ENCODE peak calls at places on chromosomes 11 and 22, in four cellular contexts. One of them, this sample, is unnamed. For H3K9me3, the result is how much of the 10 kb centered on the place peaks cover.

GRCh38 chr11:130897262-130898182 is 18.8 kb downstream of the SNX19 start:
- DNase-seq in CD8-positive, alpha-beta T cell: no peak
- DNase-seq in effector memory CD4-positive, alpha-beta T cell: no peak
- DNase-seq in esophagus muscularis mucosa: peak
- DNase-seq in this sample: no peak

GRCh38 chr11:125229916-125230315 is 65.4 kb downstream of the PKNOX2 start:
- DNase-seq in CD8-positive, alpha-beta T cell: no peak
- DNase-seq in esophagus muscularis mucosa: no peak
- DNase-seq in effector memory CD4-positive, alpha-beta T cell: no peak
- DNase-seq in this sample: no peak

GRCh38 chr11:108853864-108854263 is 189.0 kb downstream of the DDX10 start:
- DNase-seq in effector memory CD4-positive, alpha-beta T cell: no peak
- DNase-seq in CD8-positive, alpha-beta T cell: peak
- DNase-seq in esophagus muscularis mucosa: no peak
- DNase-seq in this sample: no peak

GRCh38 chr22:24035296-24035695 is 24.2 kb downstream of the CABIN1 start:
- DNase-seq in CD8-positive, alpha-beta T cell: no peak
- DNase-seq in effector memory CD4-positive, alpha-beta T cell: no peak
- DNase-seq in esophagus muscularis mucosa: peak
- DNase-seq in this sample: no peak

GRCh38 chr11:78207532-78208256 is 19.0 kb downstream of the USP35 start:
- DNase-seq in effector memory CD4-positive, alpha-beta T cell: no peak
- DNase-seq in esophagus muscularis mucosa: no peak
- DNase-seq in CD8-positive, alpha-beta T cell: no peak
- DNase-seq in this sample: no peak

GRCh38 chr11:69423181-69423580 is 58.3 kb upstream of the LINC01488 start:
- DNase-seq in effector memory CD4-positive, alpha-beta T cell: no peak
- DNase-seq in esophagus muscularis mucosa: no peak
- DNase-seq in CD8-positive, alpha-beta T cell: no peak
- DNase-seq in this sample: no peak

GRCh38 chr11:19800714-19801519 is 88.3 kb downstream of the NAV2 start:
- DNase-seq in CD8-positive, alpha-beta T cell: no peak
- DNase-seq in effector memory CD4-positive, alpha-beta T cell: no peak
- DNase-seq in esophagus muscularis mucosa: no peak
- DNase-seq in this sample: no peak

GRCh38 chr11:451738-452137 is 1.7 kb downstream of the PTDSS2 start:
- DNase-seq in esophagus muscularis mucosa: no peak
- DNase-seq in effector memory CD4-positive, alpha-beta T cell: no peak
- DNase-seq in CD8-positive, alpha-beta T cell: no peak
- DNase-seq in this sample: no peak

GRCh38 chr11:1204381-1205101 is 18.3 kb upstream of the MUC5B start:
- DNase-seq in effector memory CD4-positive, alpha-beta T cell: no peak
- DNase-seq in esophagus muscularis mucosa: no peak
- DNase-seq in CD8-positive, alpha-beta T cell: no peak
- DNase-seq in this sample: no peak

GRCh38 chr22:39277135-39277607 is 32.4 kb upstream of the PDGFB start:
- DNase-seq in CD8-positive, alpha-beta T cell: no peak
- DNase-seq in esophagus muscularis mucosa: no peak
- DNase-seq in effector memory CD4-positive, alpha-beta T cell: no peak
- DNase-seq in this sample: no peak

GRCh38 chr22:29073618-29074275 is 912 bp downstream of the KREMEN1 start:
- DNase-seq in effector memory CD4-positive, alpha-beta T cell: no peak
- DNase-seq in CD8-positive, alpha-beta T cell: no peak
- DNase-seq in esophagus muscularis mucosa: no peak
- DNase-seq in this sample: no peak

GRCh38 chr22:27990879-27991278 is 71.8 kb upstream of the PITPNB start:
- DNase-seq in CD8-positive, alpha-beta T cell: no peak
- DNase-seq in effector memory CD4-positive, alpha-beta T cell: no peak
- DNase-seq in esophagus muscularis mucosa: no peak
- DNase-seq in this sample: peak

GRCh38 chr11:93724090-93724489 is 17.2 kb downstream of the TAF1D start:
- DNase-seq in esophagus muscularis mucosa: no peak
- DNase-seq in effector memory CD4-positive, alpha-beta T cell: no peak
- DNase-seq in CD8-positive, alpha-beta T cell: no peak
- DNase-seq in this sample: no peak

DNA sequence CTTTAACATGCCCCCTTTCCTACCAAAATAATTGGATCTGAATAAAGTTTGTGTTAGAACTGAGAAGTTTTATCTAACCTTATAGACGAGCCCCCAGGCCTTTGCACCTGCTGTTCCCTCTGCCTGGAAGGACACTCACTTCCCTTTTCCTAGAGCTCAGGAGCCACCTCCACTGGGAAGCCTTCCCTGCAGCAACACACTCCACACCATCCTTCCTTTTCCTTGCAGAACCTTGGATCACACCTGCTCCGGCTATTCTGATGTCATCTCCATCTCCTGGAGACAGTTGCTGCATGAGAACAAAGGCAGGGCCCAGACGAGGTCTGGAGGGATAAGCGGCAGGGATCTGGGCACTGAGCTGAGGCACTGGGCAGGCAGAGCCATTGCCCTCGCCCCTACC is 22.6 kb upstream of the MYOD1 start:
- DNase-seq in effector memory CD4-positive, alpha-beta T cell: no peak
- DNase-seq in CD8-positive, alpha-beta T cell: no peak
- DNase-seq in esophagus muscularis mucosa: no peak
- DNase-seq in this sample: no peak
- H3K4me3 ChIP-seq in effector memory CD4-positive, alpha-beta T cell: no peak
- H3K4me3 ChIP-seq in CD8-positive, alpha-beta T cell: no peak
- H3K4me3 ChIP-seq in esophagus muscularis mucosa: no peak
- H3K4me3 ChIP-seq in this sample: no peak

GRCh38 chr11:27717377-27717776 is 17.1 kb upstream of the BDNF start:
- DNase-seq in effector memory CD4-positive, alpha-beta T cell: no peak
- DNase-seq in esophagus muscularis mucosa: no peak
- DNase-seq in CD8-positive, alpha-beta T cell: no peak
- DNase-seq in this sample: no peak
- H3K9me3 ChIP-seq in effector memory CD4-positive, alpha-beta T cell: under half
- H3K9me3 ChIP-seq in esophagus muscularis mucosa: under half
- H3K9me3 ChIP-seq in CD8-positive, alpha-beta T cell: under half
- H3K9me3 ChIP-seq in this sample: under half

GRCh38 chr11:65429724-65430405 is 7.3 kb downstream of the NEAT1 start:
- DNase-seq in effector memory CD4-positive, alpha-beta T cell: no peak
- DNase-seq in CD8-positive, alpha-beta T cell: no peak
- DNase-seq in esophagus muscularis mucosa: no peak
- DNase-seq in this sample: no peak
- H3K4me3 ChIP-seq in effector memory CD4-positive, alpha-beta T cell: peak
- H3K4me3 ChIP-seq in CD8-positive, alpha-beta T cell: peak
- H3K4me3 ChIP-seq in esophagus muscularis mucosa: peak
- H3K4me3 ChIP-seq in this sample: no peak

GRCh38 chr11:2649848-2650247 is 49.9 kb downstream of the KCNQ1OT1 start:
- DNase-seq in esophagus muscularis mucosa: no peak
- DNase-seq in CD8-positive, alpha-beta T cell: no peak
- DNase-seq in effector memory CD4-positive, alpha-beta T cell: no peak
- DNase-seq in this sample: no peak

GRCh38 chr11:2647167-2647566 is 52.6 kb downstream of the KCNQ1OT1 start:
- DNase-seq in esophagus muscularis mucosa: no peak
- DNase-seq in effector memory CD4-positive, alpha-beta T cell: no peak
- DNase-seq in CD8-positive, alpha-beta T cell: no peak
- DNase-seq in this sample: no peak

GRCh38 chr11:2645779-2646118 is 54.0 kb downstream of the KCNQ1OT1 start:
- DNase-seq in effector memory CD4-positive, alpha-beta T cell: no peak
- DNase-seq in CD8-positive, alpha-beta T cell: no peak
- DNase-seq in esophagus muscularis mucosa: no peak
- DNase-seq in this sample: no peak

GRCh38 chr11:2649400-2649799 is 50.4 kb downstream of the KCNQ1OT1 start:
- DNase-seq in effector memory CD4-positive, alpha-beta T cell: no peak
- DNase-seq in esophagus muscularis mucosa: no peak
- DNase-seq in CD8-positive, alpha-beta T cell: no peak
- DNase-seq in this sample: no peak

DNA sequence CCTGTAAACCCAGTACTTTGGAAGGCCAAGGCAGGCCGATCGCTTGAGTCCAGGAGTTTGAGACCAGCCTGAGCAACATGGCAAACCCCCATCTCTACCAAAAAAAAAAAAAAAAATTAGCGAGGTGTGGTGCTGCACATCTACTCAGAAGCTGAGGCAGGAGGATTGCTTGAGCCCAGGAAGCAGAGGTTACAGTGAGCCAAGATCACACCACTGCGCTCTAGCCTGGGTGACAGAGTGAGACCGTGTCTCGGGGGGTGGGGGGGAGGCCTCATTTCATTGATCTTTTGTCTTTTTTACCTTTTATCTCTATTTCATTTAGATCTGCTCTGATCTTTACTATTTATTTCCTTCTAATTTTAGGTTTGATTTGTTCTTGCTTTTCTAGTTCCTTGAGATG is 51.8 kb downstream of the KCNQ1OT1 start:
- DNase-seq in esophagus muscularis mucosa: no peak
- DNase-seq in effector memory CD4-positive, alpha-beta T cell: no peak
- DNase-seq in CD8-positive, alpha-beta T cell: no peak
- DNase-seq in this sample: no peak
- H3K9me3 ChIP-seq in esophagus muscularis mucosa: half or more
- H3K9me3 ChIP-seq in effector memory CD4-positive, alpha-beta T cell: under half
- H3K9me3 ChIP-seq in CD8-positive, alpha-beta T cell: under half
- H3K9me3 ChIP-seq in this sample: under half

GRCh38 chr22:43956383-43956782 is 1.1 kb downstream of the SAMM50 start:
- DNase-seq in effector memory CD4-positive, alpha-beta T cell: no peak
- DNase-seq in esophagus muscularis mucosa: no peak
- DNase-seq in CD8-positive, alpha-beta T cell: no peak
- DNase-seq in this sample: no peak

GRCh38 chr22:43955883-43956286 is 643 bp downstream of the SAMM50 start:
- DNase-seq in CD8-positive, alpha-beta T cell: no peak
- DNase-seq in esophagus muscularis mucosa: no peak
- DNase-seq in effector memory CD4-positive, alpha-beta T cell: no peak
- DNase-seq in this sample: no peak

GRCh38 chr22:43957871-43958270 is 2.6 kb downstream of the SAMM50 start:
- DNase-seq in CD8-positive, alpha-beta T cell: no peak
- DNase-seq in effector memory CD4-positive, alpha-beta T cell: no peak
- DNase-seq in esophagus muscularis mucosa: no peak
- DNase-seq in this sample: no peak

GRCh38 chr22:43955040-43955882 is at the start of gene SAMM50:
- DNase-seq in esophagus muscularis mucosa: peak
- DNase-seq in effector memory CD4-positive, alpha-beta T cell: peak
- DNase-seq in CD8-positive, alpha-beta T cell: peak
- DNase-seq in this sample: peak

GRCh38 chr22:43956805-43957463 is 1.7 kb downstream of the SAMM50 start:
- DNase-seq in esophagus muscularis mucosa: no peak
- DNase-seq in CD8-positive, alpha-beta T cell: no peak
- DNase-seq in effector memory CD4-positive, alpha-beta T cell: no peak
- DNase-seq in this sample: no peak
- H3K4me3 ChIP-seq in esophagus muscularis mucosa: no peak
- H3K4me3 ChIP-seq in CD8-positive, alpha-beta T cell: no peak
- H3K4me3 ChIP-seq in effector memory CD4-positive, alpha-beta T cell: no peak
- H3K4me3 ChIP-seq in this sample: no peak

GRCh38 chr11:58742981-58743880 is 11.5 kb upstream of the GLYAT start:
- DNase-seq in effector memory CD4-positive, alpha-beta T cell: no peak
- DNase-seq in esophagus muscularis mucosa: no peak
- DNase-seq in CD8-positive, alpha-beta T cell: no peak
- DNase-seq in this sample: no peak

GRCh38 chr11:58741127-58741526 is 9.4 kb upstream of the GLYAT start:
- DNase-seq in effector memory CD4-positive, alpha-beta T cell: no peak
- DNase-seq in esophagus muscularis mucosa: no peak
- DNase-seq in CD8-positive, alpha-beta T cell: no peak
- DNase-seq in this sample: no peak

GRCh38 chr11:58742140-58742539 is 10.4 kb upstream of the GLYAT start:
- DNase-seq in CD8-positive, alpha-beta T cell: no peak
- DNase-seq in effector memory CD4-positive, alpha-beta T cell: no peak
- DNase-seq in esophagus muscularis mucosa: no peak
- DNase-seq in this sample: no peak

GRCh38 chr11:58745705-58746364 is 14.1 kb upstream of the GLYAT start:
- DNase-seq in esophagus muscularis mucosa: no peak
- DNase-seq in effector memory CD4-positive, alpha-beta T cell: no peak
- DNase-seq in CD8-positive, alpha-beta T cell: no peak
- DNase-seq in this sample: no peak

DNA sequence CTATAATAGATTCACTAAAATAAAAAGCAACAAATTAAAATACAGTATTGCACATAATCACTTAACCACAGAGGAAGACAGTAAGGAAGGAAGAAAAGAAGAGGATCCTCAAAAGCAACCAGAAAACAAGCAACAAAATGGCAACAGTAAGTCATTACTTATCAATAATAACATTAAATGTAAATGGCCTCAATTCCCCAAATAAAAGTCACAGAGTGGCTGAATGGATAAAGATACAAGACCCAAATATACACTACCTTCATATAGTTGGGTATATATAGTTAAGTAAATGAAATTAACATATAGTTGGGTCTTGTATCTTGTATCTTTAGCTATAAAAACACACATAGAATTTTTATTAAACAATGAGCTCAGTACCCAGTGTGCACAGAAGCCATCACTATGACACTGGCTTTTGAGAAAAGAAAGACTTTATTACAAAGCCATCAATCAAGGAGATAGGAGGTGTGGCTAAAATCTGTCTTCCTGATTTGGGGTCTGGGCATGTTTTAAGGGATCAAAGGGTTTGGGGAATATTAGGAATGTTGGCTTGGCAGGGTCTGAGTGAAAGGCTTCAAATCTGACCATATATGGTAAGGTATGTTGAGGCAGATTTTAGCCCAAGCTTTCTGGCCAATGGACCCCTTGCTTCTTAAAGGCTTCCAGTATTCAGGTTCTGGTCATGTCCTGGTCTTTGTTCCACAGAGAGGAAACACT is 13.4 kb upstream of the GLYAT start:
- DNase-seq in esophagus muscularis mucosa: no peak
- DNase-seq in CD8-positive, alpha-beta T cell: no peak
- DNase-seq in effector memory CD4-positive, alpha-beta T cell: no peak
- DNase-seq in this sample: no peak
- H3K9me3 ChIP-seq in esophagus muscularis mucosa: under half
- H3K9me3 ChIP-seq in CD8-positive, alpha-beta T cell: under half
- H3K9me3 ChIP-seq in effector memory CD4-positive, alpha-beta T cell: under half
- H3K9me3 ChIP-seq in this sample: under half

GRCh38 chr11:45180888-45181594 is 34.6 kb downstream of the PRDM11 start:
- DNase-seq in esophagus muscularis mucosa: no peak
- DNase-seq in effector memory CD4-positive, alpha-beta T cell: no peak
- DNase-seq in CD8-positive, alpha-beta T cell: peak
- DNase-seq in this sample: no peak
- H3K4me3 ChIP-seq in esophagus muscularis mucosa: peak
- H3K4me3 ChIP-seq in effector memory CD4-positive, alpha-beta T cell: no peak
- H3K4me3 ChIP-seq in CD8-positive, alpha-beta T cell: no peak
- H3K4me3 ChIP-seq in this sample: peak

DNA sequence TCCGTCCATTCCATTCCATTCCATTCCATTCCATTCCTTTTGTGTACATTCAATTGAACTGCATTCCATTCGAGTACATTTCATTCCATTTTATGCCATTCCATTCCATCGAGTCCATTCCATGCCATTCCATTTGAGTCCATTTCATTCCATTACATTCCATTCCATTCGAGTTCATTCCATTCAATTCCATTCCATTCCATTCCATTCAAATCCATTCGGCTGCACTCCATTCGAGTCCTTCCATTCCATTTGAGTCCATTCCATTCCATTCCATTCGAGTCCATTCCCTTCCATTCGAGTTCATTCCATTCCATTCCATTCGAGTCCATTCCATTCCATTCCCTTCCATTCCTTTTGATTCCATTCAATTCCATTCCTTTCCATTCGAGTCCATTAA is 4800.6 kb upstream of the OR11H1 start:
- DNase-seq in CD8-positive, alpha-beta T cell: no peak
- DNase-seq in effector memory CD4-positive, alpha-beta T cell: no peak
- DNase-seq in esophagus muscularis mucosa: no peak
- DNase-seq in this sample: no peak
- H3K9me3 ChIP-seq in CD8-positive, alpha-beta T cell: under half
- H3K9me3 ChIP-seq in effector memory CD4-positive, alpha-beta T cell: under half
- H3K9me3 ChIP-seq in esophagus muscularis mucosa: under half
- H3K9me3 ChIP-seq in this sample: under half

DNA sequence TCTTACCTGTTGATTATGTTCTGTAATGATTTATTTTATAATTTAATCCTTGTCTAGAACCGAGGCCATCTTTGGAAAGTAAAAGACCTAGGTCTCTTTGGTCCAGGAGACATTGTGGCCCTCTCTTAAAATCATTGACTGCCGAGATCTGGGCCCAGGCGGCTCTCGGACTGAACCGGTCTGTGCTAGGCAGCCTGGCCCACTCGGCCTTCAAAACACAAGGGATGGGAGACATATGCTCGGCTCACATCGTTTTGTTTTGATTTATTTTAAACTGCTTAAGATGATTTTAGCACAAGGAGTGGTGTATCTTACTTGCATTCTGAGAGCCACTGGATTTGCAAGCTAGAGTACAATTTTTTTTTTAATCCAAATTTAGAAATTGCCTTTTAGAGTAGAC is 80.2 kb upstream of the WNT7B start:
- DNase-seq in effector memory CD4-positive, alpha-beta T cell: no peak
- DNase-seq in esophagus muscularis mucosa: no peak
- DNase-seq in CD8-positive, alpha-beta T cell: no peak
- DNase-seq in this sample: no peak
- H3K4me3 ChIP-seq in effector memory CD4-positive, alpha-beta T cell: no peak
- H3K4me3 ChIP-seq in esophagus muscularis mucosa: peak
- H3K4me3 ChIP-seq in CD8-positive, alpha-beta T cell: no peak
- H3K4me3 ChIP-seq in this sample: no peak

This sample was measured in iPS DF 6.9.